ENCODE peak calls at places on chromosome 5, in ten cellular contexts. P is head of caudate nucleus; H is SW 1271; R is T-cell; V is endodermal cell; A is GM12864; Q is AG09319; X is NCI-H1048; D is cardiac septum; Y is activated T-cell treated with anti-CD3 and anti-CD28 coated beads, Interleukin-2, amount 50 U/mL, for 72 hours. O is an unnamed sample.

GRCh38 chr5:26807231-26808199 is 230.9 kb downstream of the CDH9 start:
- DNase-seq in R (no peak), P (no peak), X (no peak), Q (no peak), A (no peak), V (peak), D (no peak), Y (no peak), H (no peak), O (no peak)

GRCh38 chr5:159082491-159082890 is 17.2 kb downstream of the EBF1 start:
- DNase-seq in V (no peak), R (no peak), Y (no peak), Q (no peak), H (no peak), P (no peak), D (no peak), X (no peak), A (no peak), O (no peak)

GRCh38 chr5:39093351-39093749 is 19.2 kb upstream of the RICTOR start:
- DNase-seq in A (no peak), H (no peak), R (no peak), P (no peak), X (no peak), Q (no peak), Y (no peak), V (no peak), D (no peak), O (no peak)

GRCh38 chr5:35087971-35088370 is 40.2 kb upstream of the AGXT2 start:
- DNase-seq in D (no peak), A (no peak), Q (no peak), R (no peak), X (no peak), Y (no peak), V (peak), H (no peak), P (no peak), O (no peak)

GRCh38 chr5:150322202-150322601 is 19.5 kb upstream of the ARSI start:
- DNase-seq in D (no peak), Y (no peak), R (no peak), A (no peak), Q (no peak), H (no peak), P (no peak), V (no peak), X (no peak), O (no peak)

GRCh38 chr5:371811-372555 is 50.5 kb downstream of the AHRR start:
- DNase-seq in H (no peak), Q (no peak), V (peak), R (no peak), A (no peak), X (no peak), P (no peak), Y (no peak), D (peak), O (no peak)

GRCh38 chr5:74206571-74207550 is 433.7 kb downstream of the ENC1 start:
- DNase-seq in A (no peak), Y (no peak), D (no peak), Q (no peak), X (no peak), H (no peak), V (no peak), P (peak), R (no peak), O (no peak)

GRCh38 chr5:127988149-127988755 is 95.3 kb upstream of the SLC12A2 start:
- DNase-seq in R (no peak), V (no peak), X (no peak), H (peak), Q (peak), P (no peak), D (no peak), A (no peak), Y (no peak), O (no peak)

GRCh38 chr5:82894754-82895153 is 182.4 kb downstream of the TMEM167A start:
- DNase-seq in Q (no peak), V (no peak), H (no peak), A (no peak), P (no peak), R (no peak), X (no peak), Y (no peak), D (no peak), O (no peak)

GRCh38 chr5:107557051-107557658 is 113.6 kb downstream of the EFNA5 start:
- DNase-seq in Y (no peak), D (peak), A (no peak), V (peak), H (peak), P (no peak), X (peak), R (no peak), Q (no peak), O (no peak)

GRCh38 chr5:5523066-5523505 is 100.6 kb downstream of the ICE1 start:
- DNase-seq in R (no peak), A (peak), X (no peak), P (no peak), Y (peak), V (no peak), D (no peak), H (no peak), Q (no peak), O (no peak)

GRCh38 chr5:159341914-159342313 is 11.6 kb upstream of the IL12B start:
- DNase-seq in H (no peak), Y (peak), D (peak), V (no peak), X (no peak), A (no peak), Q (peak), P (no peak), R (peak), O (peak)

GRCh38 chr5:136063778-136064465 is 35.1 kb downstream of the TGFBI start:
- DNase-seq in P (no peak), Y (no peak), X (no peak), Q (no peak), H (no peak), A (no peak), R (no peak), V (peak), D (peak), O (no peak)

GRCh38 chr5:178346607-178347334 is 114.2 kb upstream of the PHYKPL start:
- DNase-seq in H (no peak), R (no peak), Q (no peak), X (no peak), D (no peak), P (no peak), A (no peak), Y (no peak), V (no peak), O (no peak)

O was measured in CD4-positive, CD25-positive, alpha-beta regulatory T cell.